ENCODE peak calls at places on chromosome 12, in six cellular contexts. L is tibial nerve, K is gastrocnemius medialis, B is lung, P is PC-3, E is AG04450. S is an unnamed sample.

GRCh38 chr12:80216890-80217559 is 117.7 kb downstream of the OTOGL start:
- DNase-seq in L (no peak), P (no peak), B (no peak), E (no peak), K (no peak), S (no peak)

GRCh38 chr12:25994252-25994651 is 35.8 kb downstream of the RASSF8 start:
- DNase-seq in L (no peak), P (peak; percentile 15), E (peak; percentile 86), K (no peak), B (no peak), S (no peak)

GRCh38 chr12:27999970-28000369 is 27.4 kb upstream of the PTHLH start:
- DNase-seq in L (no peak), K (no peak), B (no peak), E (no peak), P (no peak), S (no peak)

GRCh38 chr12:52029686-52030085 is 21.6 kb upstream of the NR4A1 start:
- DNase-seq in P (peak; percentile 25), E (no peak), B (no peak), L (no peak), K (peak; percentile 74), S (no peak)

GRCh38 chr12:46260153-46260912 is 8.5 kb downstream of the SLC38A1 start:
- DNase-seq in L (no peak), E (peak; percentile 59), K (no peak), P (peak; percentile 25), B (no peak), S (no peak)

GRCh38 chr12:112236386-112236785 is 111.0 kb downstream of the TRAFD1 start:
- DNase-seq in P (no peak), L (no peak), B (no peak), K (no peak), E (no peak), S (no peak)

GRCh38 chr12:76762556-76762955 is 1.4 kb upstream of the ZDHHC17 start:
- DNase-seq in B (no peak), P (no peak), E (no peak), K (no peak), L (no peak), S (no peak)

GRCh38 chr12:27899151-27899661 is 73.3 kb downstream of the PTHLH start:
- DNase-seq in E (peak; percentile 98), B (no peak), L (no peak), P (peak; percentile 85), K (no peak), S (no peak)

GRCh38 chr12:31947971-31948370 is 11.2 kb upstream of the RESF1 start:
- DNase-seq in E (no peak), B (no peak), L (no peak), P (no peak), K (no peak), S (no peak)

GRCh38 chr12:88638956-88639355 is 58.7 kb upstream of the KITLG start:
- DNase-seq in B (no peak), L (no peak), E (no peak), P (no peak), K (no peak), S (no peak)

GRCh38 chr12:65121049-65121955 is at the start of gene WIF1:
- DNase-seq in L (no peak), E (no peak), K (no peak), P (peak; percentile 10), B (peak; percentile 74), S (no peak)

GRCh38 chr12:123089631-123090353 is 61.1 kb downstream of the PITPNM2 start:
- DNase-seq in B (no peak), P (peak; percentile 98), E (peak; percentile 89), K (no peak), L (no peak), S (no peak)

GRCh38 chr12:31874961-31875608 is 84.1 kb upstream of the RESF1 start:
- DNase-seq in K (peak; percentile 18), P (peak; percentile 48), E (peak; percentile 8), L (peak; percentile 11), B (no peak), S (peak; percentile 54)

GRCh38 chr12:11771895-11772502 is 122.5 kb downstream of the ETV6 start:
- DNase-seq in B (no peak), E (no peak), P (peak; percentile 14), L (no peak), K (no peak), S (no peak)

GRCh38 chr12:89862511-89863331 is 154.1 kb upstream of the ATP2B1 start:
- DNase-seq in L (peak; percentile 23), E (no peak), P (no peak), B (peak; percentile 36), K (peak; percentile 22), S (no peak)

GRCh38 chr12:57175428-57176138 is 28.2 kb upstream of the LRP1-AS start:
- DNase-seq in E (peak; percentile 44), K (peak; percentile 72), L (peak; percentile 95), B (peak; percentile 76), P (peak; percentile 80), S (peak; percentile 93)

GRCh38 chr12:46774011-46774633 is 51.7 kb downstream of the SLC38A4 start:
- DNase-seq in B (no peak), K (peak; percentile 53), E (no peak), P (peak; percentile 65), L (no peak), S (no peak)

GRCh38 chr12:47868041-47868440 is 36.8 kb downstream of the VDR start:
- DNase-seq in E (no peak), K (no peak), P (no peak), B (no peak), L (no peak), S (no peak)

GRCh38 chr12:111775205-111776193 is 8.8 kb downstream of the ALDH2 start:
- DNase-seq in K (peak; percentile 78), L (peak; percentile 81), E (peak; percentile 82), B (peak; percentile 86), P (peak; percentile 29), S (peak; percentile 91)

GRCh38 chr12:5043589-5044419 is at the start of gene KCNA5:
- DNase-seq in P (no peak), E (no peak), B (no peak), L (no peak), K (no peak), S (peak; percentile 32)

GRCh38 chr12:123131879-123132402 is 18.9 kb downstream of the PITPNM2 start:
- DNase-seq in L (no peak), K (no peak), B (peak; percentile 61), E (no peak), P (no peak), S (no peak)

GRCh38 chr12:85007836-85008235 is 28.2 kb downstream of the TSPAN19 start:
- DNase-seq in L (no peak), K (no peak), E (no peak), P (peak; percentile 79), B (no peak), S (no peak)

GRCh38 chr12:122641976-122642375 is 61.2 kb downstream of the HCAR2 start:
- DNase-seq in L (no peak), B (no peak), E (no peak), K (no peak), P (peak; percentile 28), S (no peak)

GRCh38 chr12:129903956-129904769 is at the start of gene TMEM132D:
- DNase-seq in P (no peak), E (no peak), K (no peak), B (no peak), L (no peak), S (no peak)

GRCh38 chr12:1794440-1795090 is 25.8 kb upstream of the LRTM2 start:
- DNase-seq in E (no peak), B (peak; percentile 25), K (no peak), L (no peak), P (no peak), S (no peak)

GRCh38 chr12:59005195-59005961 is 85.1 kb upstream of the LRIG3 start:
- DNase-seq in P (no peak), L (no peak), E (peak; percentile 8), K (no peak), B (no peak), S (no peak)

DNA sequence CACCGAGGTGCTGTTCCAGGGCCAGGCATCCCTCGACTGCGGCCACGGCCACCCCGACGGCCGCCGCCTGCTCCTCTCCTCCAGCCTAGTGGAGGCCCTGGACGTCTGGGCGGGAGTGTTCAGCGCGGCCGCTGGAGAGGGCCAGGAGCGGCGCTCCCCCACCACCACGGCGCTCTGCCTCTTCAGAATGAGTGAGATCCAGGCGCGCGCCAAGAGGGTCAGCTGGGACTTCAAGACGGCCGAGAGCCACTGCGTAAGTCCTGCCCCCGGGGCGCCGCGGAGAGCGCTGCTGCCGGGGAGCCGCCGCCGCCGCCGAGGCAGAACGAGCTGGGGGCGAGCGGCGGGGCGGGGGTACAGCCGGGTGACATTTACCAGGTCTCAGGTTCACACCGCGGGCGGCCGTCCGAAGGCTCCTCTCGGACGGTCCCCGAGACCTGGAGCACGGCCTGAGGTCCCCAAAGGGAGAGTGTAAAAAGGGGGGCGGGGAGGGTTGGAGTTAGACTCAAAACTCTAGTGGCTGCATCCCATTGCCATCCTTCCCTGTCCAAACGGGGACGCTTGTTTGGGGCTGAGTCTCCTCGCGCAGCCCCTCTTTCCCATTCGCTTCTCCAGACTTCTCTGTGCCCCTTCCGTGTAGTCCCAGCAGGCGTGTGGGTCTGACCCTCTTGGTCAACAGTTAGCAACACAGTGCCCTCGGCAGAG is 1.6 kb downstream of the PLXNC1 start:
- DNase-seq in E (no peak), P (no peak), B (no peak), L (no peak), K (no peak), S (no peak)
- H3K4me3 ChIP-seq in E (peak overlapping the region; percentile 57), P (no peak overlapping the region), B (peak overlapping the region; percentile 59), L (peak overlapping the region; percentile 45), K (peak overlapping the region; percentile 59), S (peak overlapping the region; percentile 52)

DNA sequence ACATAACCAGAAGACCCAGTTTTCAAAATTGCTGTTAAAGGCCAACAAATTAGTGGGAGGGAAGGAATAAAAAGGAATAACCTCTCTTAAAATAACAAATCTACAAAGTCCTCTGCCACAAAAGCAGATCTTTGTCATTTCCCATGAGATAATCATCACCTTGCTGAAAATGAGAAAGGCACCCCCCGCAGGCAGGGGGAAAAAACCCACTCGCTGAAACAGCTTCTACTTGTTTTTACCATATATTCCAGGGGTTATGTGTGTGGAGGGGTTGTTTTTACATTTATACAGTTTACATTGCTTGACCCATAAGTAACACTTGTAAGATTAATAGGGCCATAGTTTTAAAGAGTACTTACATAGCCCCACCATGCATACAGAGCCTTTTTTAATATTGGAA is 131.0 kb downstream of the PRICKLE1 start:
- DNase-seq in P (no peak), L (no peak), E (no peak), B (no peak), K (no peak), S (no peak)
- TF ChIP-seq CTCF in P (no peak), L (no peak), E (no peak), B (no peak), K (no peak), S (no peak)

GRCh38 chr12:132337557-132337956 is 8.2 kb upstream of the GALNT9 start:
- DNase-seq in P (no peak), E (no peak), L (no peak), B (no peak), K (no peak), S (no peak)
- H3K9me3 ChIP-seq in P (no peaks in the 10 kb centered on the region), E (peaks cover 93% of the 10 kb centered on the region), L (no peaks in the 10 kb centered on the region), B (no peaks in the 10 kb centered on the region), K (no peaks in the 10 kb centered on the region), S (no peaks in the 10 kb centered on the region)

GRCh38 chr12:126797525-126797924 is 1469.4 kb upstream of the TMEM132C start:
- DNase-seq in P (no peak), B (no peak), E (no peak), K (no peak), L (no peak), S (no peak)

DNA sequence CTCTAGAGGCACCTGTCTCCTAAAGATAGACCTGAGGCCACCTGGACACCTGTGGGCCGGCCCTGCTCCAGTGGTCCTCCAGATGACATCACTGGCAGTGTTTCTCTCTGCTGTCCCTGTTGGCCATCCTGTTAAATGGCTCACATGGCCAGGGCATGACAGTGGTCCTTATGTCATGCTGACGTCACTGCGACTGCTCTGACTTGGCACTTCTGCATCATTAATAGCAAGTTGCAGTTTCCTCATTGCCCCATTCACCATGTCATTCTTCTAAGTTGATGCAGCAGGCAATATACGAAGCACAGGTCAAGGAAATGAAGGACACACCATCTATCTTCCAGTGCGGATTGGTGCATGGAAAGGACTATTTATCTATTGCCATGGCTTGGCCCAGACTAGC is 1468.5 kb upstream of the TMEM132C start:
- DNase-seq in B (no peak), L (no peak), K (no peak), E (no peak), P (no peak), S (no peak)
- H3K4me3 ChIP-seq in B (no peak overlapping the region), L (no peak overlapping the region), K (no peak overlapping the region), E (no peak overlapping the region), P (no peak overlapping the region), S (no peak overlapping the region)